ENCODE peak calls at places on chromosomes 3 and 15, in seven cellular contexts. One of them, this sample, is unnamed.

GRCh38 chr15:25900901-25901300 is 37.8 kb upstream of the ATP10A start:
- DNase-seq in NCI-H345: no peak
- DNase-seq in stimulated activated CD4-positive, alpha-beta T cell treated with anti-CD3 and anti-CD28 coated beads, TNF-alpha, amount 100 ng/mL, for 48 hours: no peak
- DNase-seq in right atrium auricular region: no peak
- DNase-seq in AG08396: no peak
- DNase-seq in sciatic nerve: no peak
- DNase-seq in C1 segment of cervical spinal cord: no peak
- DNase-seq in this sample: no peak

GRCh38 chr15:41926184-41927056 is 32.6 kb upstream of the SPTBN5 start:
- DNase-seq in right atrium auricular region: no peak
- DNase-seq in C1 segment of cervical spinal cord: no peak
- DNase-seq in sciatic nerve: no peak
- DNase-seq in stimulated activated CD4-positive, alpha-beta T cell treated with anti-CD3 and anti-CD28 coated beads, TNF-alpha, amount 100 ng/mL, for 48 hours: no peak
- DNase-seq in AG08396: no peak
- DNase-seq in NCI-H345: no peak
- DNase-seq in this sample: no peak

GRCh38 chr3:32453346-32453745 is 49.3 kb downstream of the CMTM6 start:
- DNase-seq in NCI-H345: no peak
- DNase-seq in sciatic nerve: no peak
- DNase-seq in right atrium auricular region: no peak
- DNase-seq in stimulated activated CD4-positive, alpha-beta T cell treated with anti-CD3 and anti-CD28 coated beads, TNF-alpha, amount 100 ng/mL, for 48 hours: no peak
- DNase-seq in AG08396: peak; percentile 80
- DNase-seq in C1 segment of cervical spinal cord: no peak
- DNase-seq in this sample: no peak

GRCh38 chr15:89101302-89102191 is 13.3 kb downstream of the ABHD2 start:
- DNase-seq in AG08396: peak; percentile 85
- DNase-seq in sciatic nerve: peak; percentile 82
- DNase-seq in NCI-H345: no peak
- DNase-seq in stimulated activated CD4-positive, alpha-beta T cell treated with anti-CD3 and anti-CD28 coated beads, TNF-alpha, amount 100 ng/mL, for 48 hours: no peak
- DNase-seq in C1 segment of cervical spinal cord: peak; percentile 37
- DNase-seq in right atrium auricular region: peak; percentile 91
- DNase-seq in this sample: no peak

GRCh38 chr3:178072391-178072790 is 463.8 kb upstream of the KCNMB2 start:
- DNase-seq in stimulated activated CD4-positive, alpha-beta T cell treated with anti-CD3 and anti-CD28 coated beads, TNF-alpha, amount 100 ng/mL, for 48 hours: no peak
- DNase-seq in NCI-H345: peak; percentile 39
- DNase-seq in C1 segment of cervical spinal cord: no peak
- DNase-seq in AG08396: no peak
- DNase-seq in sciatic nerve: no peak
- DNase-seq in right atrium auricular region: no peak
- DNase-seq in this sample: no peak

GRCh38 chr3:33658971-33659848 is 58.8 kb downstream of the CLASP2 start:
- DNase-seq in NCI-H345: peak; percentile 12
- DNase-seq in right atrium auricular region: peak; percentile 68
- DNase-seq in stimulated activated CD4-positive, alpha-beta T cell treated with anti-CD3 and anti-CD28 coated beads, TNF-alpha, amount 100 ng/mL, for 48 hours: no peak
- DNase-seq in sciatic nerve: peak; percentile 84
- DNase-seq in AG08396: peak; percentile 77
- DNase-seq in C1 segment of cervical spinal cord: peak; percentile 84
- DNase-seq in this sample: peak; percentile 93

GRCh38 chr15:35092311-35092710 is 7.2 kb upstream of the NANOGP8 start:
- DNase-seq in sciatic nerve: no peak
- DNase-seq in right atrium auricular region: no peak
- DNase-seq in C1 segment of cervical spinal cord: no peak
- DNase-seq in AG08396: no peak
- DNase-seq in NCI-H345: no peak
- DNase-seq in stimulated activated CD4-positive, alpha-beta T cell treated with anti-CD3 and anti-CD28 coated beads, TNF-alpha, amount 100 ng/mL, for 48 hours: no peak
- DNase-seq in this sample: no peak

GRCh38 chr3:42012935-42013651 is 51.2 kb upstream of the ULK4 start:
- DNase-seq in stimulated activated CD4-positive, alpha-beta T cell treated with anti-CD3 and anti-CD28 coated beads, TNF-alpha, amount 100 ng/mL, for 48 hours: peak; percentile 32
- DNase-seq in right atrium auricular region: no peak
- DNase-seq in AG08396: peak; percentile 92
- DNase-seq in sciatic nerve: peak; percentile 83
- DNase-seq in C1 segment of cervical spinal cord: peak; percentile 69
- DNase-seq in NCI-H345: peak; percentile 64
- DNase-seq in this sample: peak; percentile 66

GRCh38 chr3:49869525-49870126 is at the start of gene CAMKV:
- DNase-seq in stimulated activated CD4-positive, alpha-beta T cell treated with anti-CD3 and anti-CD28 coated beads, TNF-alpha, amount 100 ng/mL, for 48 hours: no peak
- DNase-seq in AG08396: peak; percentile 26
- DNase-seq in right atrium auricular region: no peak
- DNase-seq in sciatic nerve: no peak
- DNase-seq in C1 segment of cervical spinal cord: no peak
- DNase-seq in NCI-H345: peak; percentile 2
- DNase-seq in this sample: peak; percentile 79

GRCh38 chr15:73873889-73874511 is 636 bp downstream of the TBC1D21 start:
- DNase-seq in C1 segment of cervical spinal cord: no peak
- DNase-seq in NCI-H345: peak; percentile 28
- DNase-seq in AG08396: peak; percentile 46
- DNase-seq in right atrium auricular region: no peak
- DNase-seq in sciatic nerve: no peak
- DNase-seq in stimulated activated CD4-positive, alpha-beta T cell treated with anti-CD3 and anti-CD28 coated beads, TNF-alpha, amount 100 ng/mL, for 48 hours: no peak
- DNase-seq in this sample: peak; percentile 50

GRCh38 chr15:71801935-71802655 is 8.3 kb upstream of the NR2E3 start:
- DNase-seq in NCI-H345: no peak
- DNase-seq in right atrium auricular region: no peak
- DNase-seq in sciatic nerve: no peak
- DNase-seq in stimulated activated CD4-positive, alpha-beta T cell treated with anti-CD3 and anti-CD28 coated beads, TNF-alpha, amount 100 ng/mL, for 48 hours: no peak
- DNase-seq in C1 segment of cervical spinal cord: no peak
- DNase-seq in AG08396: no peak
- DNase-seq in this sample: no peak

GRCh38 chr3:110789315-110789714 is 282.3 kb upstream of the NECTIN3 start:
- DNase-seq in stimulated activated CD4-positive, alpha-beta T cell treated with anti-CD3 and anti-CD28 coated beads, TNF-alpha, amount 100 ng/mL, for 48 hours: no peak
- DNase-seq in sciatic nerve: no peak
- DNase-seq in right atrium auricular region: no peak
- DNase-seq in NCI-H345: no peak
- DNase-seq in C1 segment of cervical spinal cord: no peak
- DNase-seq in AG08396: no peak
- DNase-seq in this sample: no peak

GRCh38 chr15:61137139-61137792 is 91.8 kb downstream of the RORA start:
- DNase-seq in C1 segment of cervical spinal cord: no peak
- DNase-seq in sciatic nerve: no peak
- DNase-seq in AG08396: no peak
- DNase-seq in NCI-H345: no peak
- DNase-seq in right atrium auricular region: no peak
- DNase-seq in stimulated activated CD4-positive, alpha-beta T cell treated with anti-CD3 and anti-CD28 coated beads, TNF-alpha, amount 100 ng/mL, for 48 hours: no peak
- DNase-seq in this sample: no peak

GRCh38 chr3:129207347-129207947 is 23.8 kb upstream of the CNBP start:
- DNase-seq in sciatic nerve: no peak
- DNase-seq in right atrium auricular region: no peak
- DNase-seq in NCI-H345: no peak
- DNase-seq in stimulated activated CD4-positive, alpha-beta T cell treated with anti-CD3 and anti-CD28 coated beads, TNF-alpha, amount 100 ng/mL, for 48 hours: no peak
- DNase-seq in AG08396: no peak
- DNase-seq in C1 segment of cervical spinal cord: no peak
- DNase-seq in this sample: no peak

GRCh38 chr3:55489804-55490132 is 2.7 kb upstream of the WNT5A start:
- DNase-seq in AG08396: no peak
- DNase-seq in C1 segment of cervical spinal cord: peak; percentile 7
- DNase-seq in NCI-H345: no peak
- DNase-seq in right atrium auricular region: no peak
- DNase-seq in stimulated activated CD4-positive, alpha-beta T cell treated with anti-CD3 and anti-CD28 coated beads, TNF-alpha, amount 100 ng/mL, for 48 hours: no peak
- DNase-seq in sciatic nerve: no peak
- DNase-seq in this sample: peak; percentile 66

GRCh38 chr15:41544650-41545015 is 576 bp upstream of the RPAP1 start:
- DNase-seq in NCI-H345: no peak
- DNase-seq in sciatic nerve: no peak
- DNase-seq in AG08396: no peak
- DNase-seq in C1 segment of cervical spinal cord: peak; percentile 13
- DNase-seq in stimulated activated CD4-positive, alpha-beta T cell treated with anti-CD3 and anti-CD28 coated beads, TNF-alpha, amount 100 ng/mL, for 48 hours: no peak
- DNase-seq in right atrium auricular region: peak; percentile 66
- DNase-seq in this sample: peak; percentile 15

GRCh38 chr3:190041333-190042041 is 79.2 kb downstream of the P3H2 start:
- DNase-seq in C1 segment of cervical spinal cord: no peak
- DNase-seq in AG08396: no peak
- DNase-seq in sciatic nerve: no peak
- DNase-seq in stimulated activated CD4-positive, alpha-beta T cell treated with anti-CD3 and anti-CD28 coated beads, TNF-alpha, amount 100 ng/mL, for 48 hours: no peak
- DNase-seq in right atrium auricular region: no peak
- DNase-seq in NCI-H345: no peak
- DNase-seq in this sample: no peak

GRCh38 chr3:46586738-46587246 is 20.7 kb upstream of the LRRC2 start:
- DNase-seq in stimulated activated CD4-positive, alpha-beta T cell treated with anti-CD3 and anti-CD28 coated beads, TNF-alpha, amount 100 ng/mL, for 48 hours: no peak
- DNase-seq in right atrium auricular region: peak; percentile 13
- DNase-seq in AG08396: no peak
- DNase-seq in C1 segment of cervical spinal cord: no peak
- DNase-seq in sciatic nerve: no peak
- DNase-seq in NCI-H345: no peak
- DNase-seq in this sample: no peak

GRCh38 chr15:75233504-75234190 is 24.5 kb upstream of the GOLGA6C start:
- DNase-seq in NCI-H345: no peak
- DNase-seq in right atrium auricular region: no peak
- DNase-seq in sciatic nerve: no peak
- DNase-seq in C1 segment of cervical spinal cord: no peak
- DNase-seq in AG08396: no peak
- DNase-seq in stimulated activated CD4-positive, alpha-beta T cell treated with anti-CD3 and anti-CD28 coated beads, TNF-alpha, amount 100 ng/mL, for 48 hours: no peak
- DNase-seq in this sample: no peak

GRCh38 chr3:101224739-101225138 is 95.6 kb downstream of the IMPG2 start:
- DNase-seq in sciatic nerve: no peak
- DNase-seq in stimulated activated CD4-positive, alpha-beta T cell treated with anti-CD3 and anti-CD28 coated beads, TNF-alpha, amount 100 ng/mL, for 48 hours: no peak
- DNase-seq in C1 segment of cervical spinal cord: no peak
- DNase-seq in right atrium auricular region: no peak
- DNase-seq in AG08396: no peak
- DNase-seq in NCI-H345: no peak
- DNase-seq in this sample: no peak

GRCh38 chr3:122350814-122351418 is 25.9 kb downstream of the CSTA start:
- DNase-seq in right atrium auricular region: no peak
- DNase-seq in sciatic nerve: no peak
- DNase-seq in AG08396: peak; percentile 13
- DNase-seq in C1 segment of cervical spinal cord: no peak
- DNase-seq in stimulated activated CD4-positive, alpha-beta T cell treated with anti-CD3 and anti-CD28 coated beads, TNF-alpha, amount 100 ng/mL, for 48 hours: no peak
- DNase-seq in NCI-H345: no peak
- DNase-seq in this sample: no peak

GRCh38 chr3:171269557-171269956 is 190.6 kb downstream of the TNIK start:
- DNase-seq in NCI-H345: no peak
- DNase-seq in sciatic nerve: no peak
- DNase-seq in stimulated activated CD4-positive, alpha-beta T cell treated with anti-CD3 and anti-CD28 coated beads, TNF-alpha, amount 100 ng/mL, for 48 hours: no peak
- DNase-seq in right atrium auricular region: no peak
- DNase-seq in C1 segment of cervical spinal cord: no peak
- DNase-seq in AG08396: no peak
- DNase-seq in this sample: no peak

GRCh38 chr3:181756645-181757044 is 44.9 kb downstream of the SOX2 start:
- DNase-seq in AG08396: no peak
- DNase-seq in stimulated activated CD4-positive, alpha-beta T cell treated with anti-CD3 and anti-CD28 coated beads, TNF-alpha, amount 100 ng/mL, for 48 hours: no peak
- DNase-seq in right atrium auricular region: no peak
- DNase-seq in sciatic nerve: no peak
- DNase-seq in C1 segment of cervical spinal cord: peak; percentile 16
- DNase-seq in NCI-H345: no peak
- DNase-seq in this sample: peak; percentile 59

GRCh38 chr3:77935418-77935817 is 895.5 kb downstream of the ROBO2 start:
- DNase-seq in right atrium auricular region: no peak
- DNase-seq in NCI-H345: no peak
- DNase-seq in C1 segment of cervical spinal cord: no peak
- DNase-seq in stimulated activated CD4-positive, alpha-beta T cell treated with anti-CD3 and anti-CD28 coated beads, TNF-alpha, amount 100 ng/mL, for 48 hours: no peak
- DNase-seq in AG08396: no peak
- DNase-seq in sciatic nerve: no peak
- DNase-seq in this sample: no peak

GRCh38 chr3:125246237-125246636 is 33.7 kb upstream of the SLC12A8 start:
- DNase-seq in stimulated activated CD4-positive, alpha-beta T cell treated with anti-CD3 and anti-CD28 coated beads, TNF-alpha, amount 100 ng/mL, for 48 hours: no peak
- DNase-seq in NCI-H345: no peak
- DNase-seq in sciatic nerve: no peak
- DNase-seq in C1 segment of cervical spinal cord: no peak
- DNase-seq in right atrium auricular region: no peak
- DNase-seq in AG08396: no peak
- DNase-seq in this sample: no peak

GRCh38 chr15:61119556-61119955 is 109.5 kb downstream of the RORA start:
- DNase-seq in C1 segment of cervical spinal cord: no peak
- DNase-seq in right atrium auricular region: no peak
- DNase-seq in NCI-H345: no peak
- DNase-seq in stimulated activated CD4-positive, alpha-beta T cell treated with anti-CD3 and anti-CD28 coated beads, TNF-alpha, amount 100 ng/mL, for 48 hours: no peak
- DNase-seq in sciatic nerve: no peak
- DNase-seq in AG08396: no peak
- DNase-seq in this sample: no peak

GRCh38 chr3:5754602-5755001 is 567.1 kb downstream of the EDEM1 start:
- DNase-seq in C1 segment of cervical spinal cord: no peak
- DNase-seq in right atrium auricular region: no peak
- DNase-seq in NCI-H345: no peak
- DNase-seq in stimulated activated CD4-positive, alpha-beta T cell treated with anti-CD3 and anti-CD28 coated beads, TNF-alpha, amount 100 ng/mL, for 48 hours: no peak
- DNase-seq in AG08396: no peak
- DNase-seq in sciatic nerve: peak; percentile 58
- DNase-seq in this sample: no peak

GRCh38 chr15:73712107-73712506 is 27.9 kb downstream of the CD276 start:
- DNase-seq in sciatic nerve: no peak
- DNase-seq in stimulated activated CD4-positive, alpha-beta T cell treated with anti-CD3 and anti-CD28 coated beads, TNF-alpha, amount 100 ng/mL, for 48 hours: no peak
- DNase-seq in right atrium auricular region: no peak
- DNase-seq in AG08396: no peak
- DNase-seq in NCI-H345: no peak
- DNase-seq in C1 segment of cervical spinal cord: no peak
- DNase-seq in this sample: no peak

GRCh38 chr3:103112273-103112672 is 677.5 kb downstream of the ZPLD1 start:
- DNase-seq in right atrium auricular region: no peak
- DNase-seq in NCI-H345: no peak
- DNase-seq in sciatic nerve: no peak
- DNase-seq in C1 segment of cervical spinal cord: no peak
- DNase-seq in AG08396: no peak
- DNase-seq in stimulated activated CD4-positive, alpha-beta T cell treated with anti-CD3 and anti-CD28 coated beads, TNF-alpha, amount 100 ng/mL, for 48 hours: no peak
- DNase-seq in this sample: peak; percentile 2

GRCh38 chr15:78695849-78696248 is 54.8 kb upstream of the CHRNB4 start:
- DNase-seq in right atrium auricular region: no peak
- DNase-seq in AG08396: no peak
- DNase-seq in NCI-H345: no peak
- DNase-seq in stimulated activated CD4-positive, alpha-beta T cell treated with anti-CD3 and anti-CD28 coated beads, TNF-alpha, amount 100 ng/mL, for 48 hours: no peak
- DNase-seq in sciatic nerve: no peak
- DNase-seq in C1 segment of cervical spinal cord: no peak
- DNase-seq in this sample: no peak